ENCODE peak calls at places on chromosomes 5 and 9, in four cellular contexts. G is endodermal cell, W is GM23248, L is SJSA1. Q is an unnamed sample.

GRCh38 chr5:150576449-150576949 is 64.0 kb upstream of the SYNPO start:
- DNase-seq in G (no peak), W (no peak), L (no peak), Q (peak; percentile 52)

GRCh38 chr9:134662143-134662876 is 20.7 kb downstream of the COL5A1 start:
- DNase-seq in G (no peak), W (peak; percentile 97), L (peak; percentile 68), Q (peak; percentile 77)

GRCh38 chr9:38639577-38639940 is 19.2 kb upstream of the ANKRD18A start:
- DNase-seq in G (no peak), W (no peak), L (no peak), Q (no peak)

GRCh38 chr9:108142504-108143201 is 653.1 kb upstream of the KLF4 start:
- DNase-seq in G (peak; percentile 70), W (peak; percentile 83), L (peak; percentile 11), Q (peak; percentile 90)

GRCh38 chr5:21225223-21226064 is 1237.4 kb upstream of the CDH18 start:
- DNase-seq in G (peak; percentile 55), W (no peak), L (no peak), Q (no peak)

GRCh38 chr9:90998573-90998972 is 197.0 kb downstream of the SYK start:
- DNase-seq in G (no peak), W (no peak), L (peak; percentile 38), Q (no peak)

GRCh38 chr5:138448481-138449398 is 9.9 kb downstream of the REEP2 start:
- DNase-seq in G (no peak), W (peak; percentile 86), L (no peak), Q (no peak)

GRCh38 chr9:115006660-115007059 is 76.3 kb upstream of the TNFSF8 start:
- DNase-seq in G (no peak), W (peak; percentile 99), L (no peak), Q (no peak)

GRCh38 chr9:6410653-6411052 is 2.3 kb upstream of the UHRF2 start:
- DNase-seq in G (no peak), W (no peak), L (no peak), Q (no peak)

GRCh38 chr5:137438932-137439331 is 60.2 kb downstream of the SPOCK1 start:
- DNase-seq in G (no peak), W (no peak), L (no peak), Q (no peak)

GRCh38 chr9:137169764-137170460 is at the start of gene LRRC26:
- DNase-seq in G (no peak), W (no peak), L (no peak), Q (no peak)

GRCh38 chr5:138725153-138725884 is 27.9 kb upstream of the CTNNA1 start:
- DNase-seq in G (peak; percentile 93), W (peak; percentile 85), L (no peak), Q (no peak)

GRCh38 chr5:36090033-36090432 is 23.4 kb upstream of the UGT3A2 start:
- DNase-seq in G (peak; percentile 87), W (peak; percentile 50), L (peak; percentile 22), Q (no peak)

GRCh38 chr5:147949711-147950573 is 43.6 kb upstream of the C5orf46 start:
- DNase-seq in G (no peak), W (peak; percentile 59), L (peak; percentile 36), Q (no peak)

GRCh38 chr9:120424248-120424647 is 155.7 kb downstream of the CDK5RAP2 start:
- DNase-seq in G (no peak), W (no peak), L (no peak), Q (no peak)

GRCh38 chr5:145247745-145248040 is 587.4 kb downstream of the PRELID2 start:
- DNase-seq in G (no peak), W (peak; percentile 27), L (no peak), Q (no peak)

GRCh38 chr9:97491216-97491999 is 10.1 kb upstream of the TMOD1 start:
- DNase-seq in G (no peak), W (no peak), L (no peak), Q (no peak)

GRCh38 chr9:5895782-5896181 is 5.1 kb downstream of the MLANA start:
- DNase-seq in G (no peak), W (no peak), L (no peak), Q (no peak)

GRCh38 chr9:2634158-2634557 is 12.6 kb downstream of the VLDLR start:
- DNase-seq in G (no peak), W (no peak), L (no peak), Q (no peak)

GRCh38 chr9:137390553-137391410 is 32.2 kb downstream of the EXD3 start:
- DNase-seq in G (no peak), W (no peak), L (no peak), Q (peak; percentile 53)

GRCh38 chr9:122225323-122226141 is 3.2 kb downstream of the LHX6 start:
- DNase-seq in G (no peak), W (peak; percentile 22), L (no peak), Q (no peak)

GRCh38 chr5:132655821-132656773 is 1.9 kb upstream of the IL13 start:
- DNase-seq in G (peak; percentile 74), W (peak; percentile 47), L (peak; percentile 63), Q (no peak)

GRCh38 chr9:80561526-80561925 is 989.8 kb downstream of the TLE4 start:
- DNase-seq in G (no peak), W (no peak), L (no peak), Q (no peak)

GRCh38 chr5:64147849-64148441 is 17.7 kb upstream of the RNF180 start:
- DNase-seq in G (peak; percentile 87), W (peak; percentile 71), L (no peak), Q (peak; percentile 81)

GRCh38 chr5:134029156-134029555 is 24.4 kb upstream of the VDAC1 start:
- DNase-seq in G (no peak), W (peak; percentile 96), L (peak; percentile 80), Q (no peak)

GRCh38 chr5:87437724-87438123 is 25.0 kb upstream of the CCNH start:
- DNase-seq in G (no peak), W (no peak), L (no peak), Q (no peak)

GRCh38 chr5:64612349-64612961 is 77.8 kb upstream of the SHISAL2B start:
- DNase-seq in G (peak; percentile 81), W (peak; percentile 71), L (peak; percentile 15), Q (no peak)

GRCh38 chr5:106964102-106964501 is 706.6 kb downstream of the EFNA5 start:
- DNase-seq in G (no peak), W (no peak), L (no peak), Q (no peak)

GRCh38 chr5:40945111-40945510 is 35.8 kb downstream of the C7 start:
- DNase-seq in G (no peak), W (no peak), L (no peak), Q (no peak)

GRCh38 chr5:113336975-113337374 is 97.8 kb downstream of the TSSK1B start:
- DNase-seq in G (peak; percentile 78), W (peak; percentile 78), L (peak; percentile 85), Q (no peak)

GRCh38 chr5:73298251-73299016 is 125.4 kb downstream of the TMEM174 start:
- DNase-seq in G (no peak), W (no peak), L (peak; percentile 43), Q (no peak)

GRCh38 chr5:117947121-117947520 is 1041.2 kb downstream of the DTWD2 start:
- DNase-seq in G (no peak), W (no peak), L (no peak), Q (no peak)

GRCh38 chr5:354581-355378 is 33.3 kb downstream of the AHRR start:
- DNase-seq in G (peak; percentile 33), W (no peak), L (no peak), Q (no peak)

GRCh38 chr9:89421595-89421994 is 76.3 kb downstream of the SEMA4D start:
- DNase-seq in G (no peak), W (peak; percentile 22), L (no peak), Q (no peak)

GRCh38 chr5:156529902-156530301 is 202.9 kb downstream of the SGCD start:
- DNase-seq in G (no peak), W (peak; percentile 14), L (no peak), Q (no peak)

GRCh38 chr9:101705135-101705661 is 33.2 kb downstream of the GRIN3A start:
- DNase-seq in G (peak; percentile 88), W (peak; percentile 31), L (peak; percentile 1), Q (no peak)
- H3K4me3 ChIP-seq in G (no peak overlapping the region), W (peak overlapping the region; percentile 35), L (no peak overlapping the region), Q (no peak overlapping the region)

GRCh38 chr9:129549684-129550083 is 71.2 kb downstream of the C9orf50 start:
- DNase-seq in G (peak; percentile 64), W (peak; percentile 69), L (no peak), Q (peak; percentile 54)

GRCh38 chr9:129553277-129553676 is 67.6 kb downstream of the C9orf50 start:
- DNase-seq in G (no peak), W (no peak), L (no peak), Q (no peak)

GRCh38 chr9:129550199-129550839 is 70.6 kb downstream of the C9orf50 start:
- DNase-seq in G (peak; percentile 84), W (peak; percentile 90), L (peak; percentile 36), Q (peak; percentile 82)

GRCh38 chr9:129552064-129552463 is 68.8 kb downstream of the C9orf50 start:
- DNase-seq in G (peak; percentile 39), W (peak; percentile 30), L (no peak), Q (no peak)

DNA sequence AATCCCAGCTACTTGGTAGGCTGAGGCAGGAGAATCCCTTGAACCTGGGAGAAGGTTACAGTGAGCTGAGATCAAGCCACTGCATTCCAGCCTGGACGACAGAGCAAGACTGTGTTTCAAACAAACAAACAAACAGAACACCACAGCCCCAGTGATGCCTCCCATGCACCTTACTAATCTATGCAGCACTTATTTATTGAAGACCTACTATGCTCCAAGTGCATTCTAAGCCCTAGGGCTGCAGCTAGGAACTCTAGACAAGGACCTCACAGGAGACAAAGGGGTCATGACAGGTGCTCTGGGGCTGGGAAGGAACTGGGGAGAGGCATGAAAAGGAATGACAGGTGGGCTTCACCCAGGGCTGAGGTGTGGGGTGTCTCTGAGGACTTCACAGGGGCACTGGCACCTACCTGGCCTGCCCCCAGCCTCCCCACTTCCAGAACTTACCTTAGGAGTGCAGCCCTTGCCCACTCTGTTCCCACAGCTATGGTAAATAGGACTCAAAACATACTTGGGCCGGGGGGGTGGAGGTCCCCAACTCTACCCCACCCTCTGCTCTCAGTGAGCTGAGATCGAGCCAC is 69.4 kb downstream of the C9orf50 start:
- DNase-seq in G (peak; percentile 35), W (no peak), L (no peak), Q (no peak)
- H3K27me3 ChIP-seq in G (no peaks in the 10 kb centered on the region), W (no peaks in the 10 kb centered on the region), L (no peaks in the 10 kb centered on the region), Q (no peaks in the 10 kb centered on the region)

DNA sequence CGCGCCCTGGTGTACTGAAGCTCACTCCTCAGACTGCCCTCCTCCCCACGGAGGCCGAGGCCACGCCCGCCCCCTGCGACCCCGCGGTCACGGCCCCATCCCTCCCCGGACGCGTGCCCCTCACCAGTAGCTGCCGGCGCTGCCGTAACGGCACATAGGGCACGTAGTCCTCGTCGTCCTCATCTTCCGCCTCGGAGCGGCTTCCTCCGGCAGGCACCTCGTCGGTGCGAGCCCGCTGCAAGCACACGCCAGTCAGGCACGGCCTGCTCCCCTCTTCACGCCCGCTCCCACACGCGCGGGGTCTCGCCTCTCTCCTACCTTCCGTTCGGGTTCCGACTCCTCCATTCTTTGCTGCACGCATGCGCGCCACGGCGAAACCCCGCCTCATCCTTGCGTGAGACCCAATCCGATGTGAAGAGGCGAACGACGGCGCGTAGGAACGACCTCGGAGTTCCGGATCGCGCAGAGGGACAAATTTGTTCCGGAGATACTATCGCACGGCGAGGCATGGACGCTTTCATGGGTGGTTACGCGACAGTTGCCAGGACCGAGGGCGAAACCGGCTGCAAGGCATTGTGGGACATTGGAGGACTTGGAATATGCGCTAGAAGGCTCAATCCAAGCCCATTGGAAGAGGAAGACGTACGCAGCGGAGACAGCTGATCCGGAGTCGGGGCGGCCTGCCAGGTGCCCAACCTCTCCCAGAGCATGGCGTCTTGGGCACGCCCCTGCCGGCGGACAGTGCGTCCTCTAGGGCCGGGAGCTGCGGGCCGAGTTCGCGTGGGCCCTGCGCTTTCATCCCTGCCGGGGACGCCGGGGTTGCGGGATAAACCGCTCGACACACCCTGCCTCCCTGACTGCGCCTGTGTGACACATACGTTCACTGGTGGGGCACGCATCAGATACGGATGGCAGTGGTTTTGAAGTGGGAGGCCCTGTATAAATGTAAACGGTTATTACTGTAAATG is at the start of gene DDX41:
- DNase-seq in G (peak; percentile 99), W (peak; percentile 99), L (peak; percentile 98), Q (peak; percentile 99)
- H3K27ac ChIP-seq in G (peak within 1 kb of the TSS; percentile 69), W (peak within 1 kb of the TSS; percentile 72), L (peak within 1 kb of the TSS; percentile 70), Q (peak within 1 kb of the TSS; percentile 76)

GRCh38 chr9:107093365-107094060 is 189.6 kb upstream of the RAD23B start:
- DNase-seq in G (no peak), W (no peak), L (no peak), Q (no peak)
- H3K4me3 ChIP-seq in G (no peak overlapping the region), W (no peak overlapping the region), L (no peak overlapping the region), Q (no peak overlapping the region)